ENCODE peak calls at places on chromosomes 12 and 14, in ten cellular contexts. One of them, this sample, is unnamed.

GRCh38 chr14:84482256-84483071 is 1047.5 kb upstream of the FLRT2 start:
- DNase-seq in HepG2: no peak
- DNase-seq in AG04450: peak
- DNase-seq in hepatocyte: no peak
- DNase-seq in neuronal stem cell: peak
- DNase-seq in CD8-positive, alpha-beta memory T cell: no peak
- DNase-seq in ovary: no peak
- DNase-seq in cardiac muscle cell: peak
- DNase-seq in left lung: no peak
- DNase-seq in CD8-positive, alpha-beta T cell: no peak
- DNase-seq in this sample: no peak

GRCh38 chr14:94062344-94062904 is 18.6 kb downstream of the DDX24 start:
- DNase-seq in HepG2: no peak
- DNase-seq in AG04450: no peak
- DNase-seq in hepatocyte: no peak
- DNase-seq in neuronal stem cell: no peak
- DNase-seq in CD8-positive, alpha-beta memory T cell: no peak
- DNase-seq in ovary: no peak
- DNase-seq in cardiac muscle cell: no peak
- DNase-seq in left lung: no peak
- DNase-seq in CD8-positive, alpha-beta T cell: no peak
- DNase-seq in this sample: no peak

GRCh38 chr14:91367173-91368171 is 50.1 kb downstream of the CCDC88C start:
- DNase-seq in HepG2: no peak
- DNase-seq in AG04450: no peak
- DNase-seq in hepatocyte: peak
- DNase-seq in neuronal stem cell: no peak
- DNase-seq in CD8-positive, alpha-beta memory T cell: peak
- DNase-seq in ovary: no peak
- DNase-seq in cardiac muscle cell: peak
- DNase-seq in left lung: peak
- DNase-seq in CD8-positive, alpha-beta T cell: peak
- DNase-seq in this sample: no peak

GRCh38 chr12:45938566-45938965 is 51.8 kb downstream of the SCAF11 start:
- DNase-seq in HepG2: no peak
- DNase-seq in AG04450: no peak
- DNase-seq in hepatocyte: no peak
- DNase-seq in neuronal stem cell: no peak
- DNase-seq in CD8-positive, alpha-beta memory T cell: no peak
- DNase-seq in ovary: no peak
- DNase-seq in cardiac muscle cell: no peak
- DNase-seq in left lung: no peak
- DNase-seq in CD8-positive, alpha-beta T cell: no peak
- DNase-seq in this sample: no peak

GRCh38 chr12:96070670-96071279 is 35.4 kb upstream of the LTA4H start:
- DNase-seq in HepG2: peak
- DNase-seq in AG04450: no peak
- DNase-seq in hepatocyte: no peak
- DNase-seq in neuronal stem cell: no peak
- DNase-seq in CD8-positive, alpha-beta memory T cell: no peak
- DNase-seq in ovary: no peak
- DNase-seq in cardiac muscle cell: peak
- DNase-seq in left lung: no peak
- DNase-seq in CD8-positive, alpha-beta T cell: no peak
- DNase-seq in this sample: no peak

GRCh38 chr12:71636704-71637115 is 26.9 kb downstream of the ZFC3H1 start:
- DNase-seq in HepG2: peak
- DNase-seq in AG04450: peak
- DNase-seq in hepatocyte: peak
- DNase-seq in neuronal stem cell: peak
- DNase-seq in CD8-positive, alpha-beta memory T cell: no peak
- DNase-seq in ovary: no peak
- DNase-seq in cardiac muscle cell: peak
- DNase-seq in left lung: no peak
- DNase-seq in CD8-positive, alpha-beta T cell: no peak
- DNase-seq in this sample: no peak

GRCh38 chr14:50822501-50823042 is 8.4 kb downstream of the NIN start:
- DNase-seq in HepG2: no peak
- DNase-seq in AG04450: no peak
- DNase-seq in hepatocyte: no peak
- DNase-seq in neuronal stem cell: no peak
- DNase-seq in CD8-positive, alpha-beta memory T cell: no peak
- DNase-seq in ovary: no peak
- DNase-seq in cardiac muscle cell: no peak
- DNase-seq in left lung: no peak
- DNase-seq in CD8-positive, alpha-beta T cell: no peak
- DNase-seq in this sample: no peak

GRCh38 chr12:6752181-6752930 is 585 bp downstream of the MLF2 start:
- DNase-seq in HepG2: peak
- DNase-seq in AG04450: no peak
- DNase-seq in hepatocyte: peak
- DNase-seq in neuronal stem cell: no peak
- DNase-seq in CD8-positive, alpha-beta memory T cell: no peak
- DNase-seq in ovary: no peak
- DNase-seq in cardiac muscle cell: peak
- DNase-seq in left lung: peak
- DNase-seq in CD8-positive, alpha-beta T cell: no peak
- DNase-seq in this sample: no peak

GRCh38 chr12:11797317-11797913 is 147.9 kb downstream of the ETV6 start:
- DNase-seq in HepG2: peak
- DNase-seq in AG04450: peak
- DNase-seq in hepatocyte: no peak
- DNase-seq in neuronal stem cell: no peak
- DNase-seq in CD8-positive, alpha-beta memory T cell: no peak
- DNase-seq in ovary: no peak
- DNase-seq in cardiac muscle cell: peak
- DNase-seq in left lung: no peak
- DNase-seq in CD8-positive, alpha-beta T cell: no peak
- DNase-seq in this sample: no peak

GRCh38 chr12:538731-539539 is 79.2 kb downstream of the B4GALNT3 start:
- DNase-seq in HepG2: no peak
- DNase-seq in AG04450: no peak
- DNase-seq in hepatocyte: no peak
- DNase-seq in neuronal stem cell: no peak
- DNase-seq in CD8-positive, alpha-beta memory T cell: no peak
- DNase-seq in ovary: no peak
- DNase-seq in cardiac muscle cell: peak
- DNase-seq in left lung: peak
- DNase-seq in CD8-positive, alpha-beta T cell: peak
- DNase-seq in this sample: peak

GRCh38 chr12:6554990-6555691 is 701 bp downstream of the IFFO1 start:
- DNase-seq in HepG2: no peak
- DNase-seq in AG04450: no peak
- DNase-seq in hepatocyte: no peak
- DNase-seq in neuronal stem cell: no peak
- DNase-seq in CD8-positive, alpha-beta memory T cell: no peak
- DNase-seq in ovary: no peak
- DNase-seq in cardiac muscle cell: no peak
- DNase-seq in left lung: peak
- DNase-seq in CD8-positive, alpha-beta T cell: no peak
- DNase-seq in this sample: peak

GRCh38 chr12:92029136-92029535 is 116.5 kb downstream of the BTG1 start:
- DNase-seq in HepG2: no peak
- DNase-seq in AG04450: no peak
- DNase-seq in hepatocyte: no peak
- DNase-seq in neuronal stem cell: no peak
- DNase-seq in CD8-positive, alpha-beta memory T cell: no peak
- DNase-seq in ovary: no peak
- DNase-seq in cardiac muscle cell: no peak
- DNase-seq in left lung: no peak
- DNase-seq in CD8-positive, alpha-beta T cell: no peak
- DNase-seq in this sample: no peak

GRCh38 chr12:45575417-45575816 is 154.1 kb upstream of the ARID2 start:
- DNase-seq in HepG2: no peak
- DNase-seq in AG04450: no peak
- DNase-seq in hepatocyte: no peak
- DNase-seq in neuronal stem cell: no peak
- DNase-seq in CD8-positive, alpha-beta memory T cell: no peak
- DNase-seq in ovary: no peak
- DNase-seq in cardiac muscle cell: no peak
- DNase-seq in left lung: no peak
- DNase-seq in CD8-positive, alpha-beta T cell: no peak
- DNase-seq in this sample: no peak

GRCh38 chr12:14930299-14930698 is 8.0 kb downstream of the ERP27 start:
- DNase-seq in HepG2: no peak
- DNase-seq in AG04450: no peak
- DNase-seq in hepatocyte: no peak
- DNase-seq in neuronal stem cell: no peak
- DNase-seq in CD8-positive, alpha-beta memory T cell: no peak
- DNase-seq in ovary: no peak
- DNase-seq in cardiac muscle cell: no peak
- DNase-seq in left lung: no peak
- DNase-seq in CD8-positive, alpha-beta T cell: no peak
- DNase-seq in this sample: no peak

GRCh38 chr14:99094901-99095300 is 177.1 kb downstream of the BCL11B start:
- DNase-seq in HepG2: no peak
- DNase-seq in AG04450: no peak
- DNase-seq in hepatocyte: no peak
- DNase-seq in neuronal stem cell: no peak
- DNase-seq in CD8-positive, alpha-beta memory T cell: no peak
- DNase-seq in ovary: no peak
- DNase-seq in cardiac muscle cell: no peak
- DNase-seq in left lung: no peak
- DNase-seq in CD8-positive, alpha-beta T cell: no peak
- DNase-seq in this sample: no peak

DNA sequence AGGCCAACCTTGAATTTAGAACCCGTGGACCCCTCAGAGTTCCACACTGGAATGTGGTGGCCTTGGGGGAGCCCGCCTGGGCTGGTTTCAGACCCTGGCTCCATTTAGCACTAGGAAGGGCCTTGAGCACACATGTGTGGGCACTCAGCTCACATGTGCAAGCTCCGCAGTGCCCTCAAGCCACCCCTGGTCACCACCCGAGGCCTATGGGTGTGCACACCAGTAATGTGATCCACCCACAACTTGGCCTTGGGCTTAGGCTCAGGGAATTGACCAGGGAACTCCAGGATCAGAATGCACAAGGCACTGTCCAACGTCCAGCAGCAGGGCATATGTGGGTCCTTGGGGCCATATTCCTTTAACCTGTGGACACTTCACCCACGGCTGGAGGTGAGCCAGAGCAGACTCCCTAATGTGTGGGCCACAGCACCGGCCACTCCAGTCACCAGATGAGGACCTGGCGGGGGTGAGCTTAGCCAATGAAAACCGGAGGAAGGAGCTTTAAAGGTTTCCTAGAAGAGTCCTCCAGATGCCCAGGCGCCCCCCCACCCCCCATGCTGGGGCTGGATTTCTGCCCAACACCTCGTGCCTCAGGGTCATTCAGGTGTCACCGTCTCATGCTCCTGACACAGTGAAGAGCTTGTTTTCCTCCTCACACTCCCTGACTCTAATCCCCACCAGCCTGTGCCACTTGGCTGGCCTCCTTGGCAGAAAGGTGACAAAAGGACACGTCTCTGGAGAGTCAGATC is 209.2 kb downstream of the ZFP36L1 start:
- DNase-seq in HepG2: no peak
- DNase-seq in AG04450: no peak
- DNase-seq in hepatocyte: no peak
- DNase-seq in neuronal stem cell: no peak
- DNase-seq in CD8-positive, alpha-beta memory T cell: no peak
- DNase-seq in ovary: peak
- DNase-seq in cardiac muscle cell: no peak
- DNase-seq in left lung: no peak
- DNase-seq in CD8-positive, alpha-beta T cell: no peak
- DNase-seq in this sample: no peak
- H3K27ac ChIP-seq in HepG2: no peak
- H3K27ac ChIP-seq in AG04450: no peak
- H3K27ac ChIP-seq in hepatocyte: no peak
- H3K27ac ChIP-seq in neuronal stem cell: no peak
- H3K27ac ChIP-seq in CD8-positive, alpha-beta memory T cell: no peak
- H3K27ac ChIP-seq in ovary: no peak
- H3K27ac ChIP-seq in cardiac muscle cell: peak
- H3K27ac ChIP-seq in left lung: no peak
- H3K27ac ChIP-seq in CD8-positive, alpha-beta T cell: no peak
- H3K27ac ChIP-seq in this sample: no peak

DNA sequence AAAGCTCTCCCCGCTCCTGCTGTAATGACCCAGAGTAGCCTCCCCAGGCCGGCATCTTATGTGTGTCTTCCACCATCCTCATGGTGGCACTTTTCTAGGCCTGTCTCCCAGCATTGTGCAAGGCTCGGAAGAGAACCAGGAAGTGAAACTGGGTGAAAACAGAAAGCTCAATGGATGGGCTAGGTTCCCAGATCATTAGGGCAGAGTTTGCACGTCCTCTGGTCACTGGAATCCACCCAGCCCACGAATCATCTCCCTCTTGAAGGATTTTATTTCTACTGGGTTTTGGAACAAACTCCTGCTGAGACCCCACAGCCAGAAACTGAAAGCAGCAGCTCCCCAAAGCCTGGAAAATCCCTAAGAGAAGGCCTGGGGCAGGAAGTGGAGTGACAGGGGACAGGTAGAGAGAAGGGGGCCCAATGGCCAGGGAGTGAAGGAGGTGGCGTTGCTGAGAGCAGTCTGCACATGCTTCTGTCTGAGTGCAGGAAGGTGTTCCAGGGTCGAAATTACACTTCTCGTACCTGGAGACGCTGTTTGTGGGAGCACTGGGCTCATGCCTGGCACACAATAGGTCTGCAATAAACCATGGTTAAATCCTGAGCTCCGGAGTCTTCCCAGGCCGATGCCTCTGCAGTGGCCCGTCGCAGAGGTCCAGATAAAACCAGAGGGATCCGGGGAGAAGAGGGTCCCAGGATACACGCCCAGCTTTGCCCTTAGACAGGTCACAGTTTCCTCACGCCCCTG is 15.6 kb downstream of the ACVRL1 start:
- DNase-seq in HepG2: no peak
- DNase-seq in AG04450: no peak
- DNase-seq in hepatocyte: no peak
- DNase-seq in neuronal stem cell: no peak
- DNase-seq in CD8-positive, alpha-beta memory T cell: no peak
- DNase-seq in ovary: no peak
- DNase-seq in cardiac muscle cell: peak
- DNase-seq in left lung: peak
- DNase-seq in CD8-positive, alpha-beta T cell: no peak
- DNase-seq in this sample: peak
- H3K27ac ChIP-seq in HepG2: no peak
- H3K27ac ChIP-seq in AG04450: peak
- H3K27ac ChIP-seq in hepatocyte: no peak
- H3K27ac ChIP-seq in neuronal stem cell: no peak
- H3K27ac ChIP-seq in CD8-positive, alpha-beta memory T cell: no peak
- H3K27ac ChIP-seq in ovary: no peak
- H3K27ac ChIP-seq in cardiac muscle cell: no peak
- H3K27ac ChIP-seq in left lung: peak
- H3K27ac ChIP-seq in CD8-positive, alpha-beta T cell: no peak
- H3K27ac ChIP-seq in this sample: peak

GRCh38 chr12:128025856-128026255 is 241.1 kb upstream of the TMEM132C start:
- DNase-seq in HepG2: no peak
- DNase-seq in AG04450: no peak
- DNase-seq in hepatocyte: peak
- DNase-seq in neuronal stem cell: no peak
- DNase-seq in CD8-positive, alpha-beta memory T cell: no peak
- DNase-seq in ovary: no peak
- DNase-seq in cardiac muscle cell: no peak
- DNase-seq in left lung: no peak
- DNase-seq in CD8-positive, alpha-beta T cell: no peak
- DNase-seq in this sample: no peak
- H3K27ac ChIP-seq in HepG2: no peak
- H3K27ac ChIP-seq in AG04450: no peak
- H3K27ac ChIP-seq in hepatocyte: peak
- H3K27ac ChIP-seq in neuronal stem cell: no peak
- H3K27ac ChIP-seq in CD8-positive, alpha-beta memory T cell: no peak
- H3K27ac ChIP-seq in ovary: no peak
- H3K27ac ChIP-seq in cardiac muscle cell: no peak
- H3K27ac ChIP-seq in left lung: no peak
- H3K27ac ChIP-seq in CD8-positive, alpha-beta T cell: no peak
- H3K27ac ChIP-seq in this sample: no peak

GRCh38 chr12:51837286-51837685 is 11.2 kb downstream of the FIGNL2 start:
- DNase-seq in HepG2: no peak
- DNase-seq in AG04450: no peak
- DNase-seq in hepatocyte: no peak
- DNase-seq in neuronal stem cell: no peak
- DNase-seq in CD8-positive, alpha-beta memory T cell: no peak
- DNase-seq in ovary: no peak
- DNase-seq in cardiac muscle cell: no peak
- DNase-seq in left lung: no peak
- DNase-seq in CD8-positive, alpha-beta T cell: no peak
- DNase-seq in this sample: no peak
- H3K27ac ChIP-seq in HepG2: no peak
- H3K27ac ChIP-seq in AG04450: no peak
- H3K27ac ChIP-seq in hepatocyte: no peak
- H3K27ac ChIP-seq in neuronal stem cell: peak
- H3K27ac ChIP-seq in CD8-positive, alpha-beta memory T cell: no peak
- H3K27ac ChIP-seq in ovary: no peak
- H3K27ac ChIP-seq in cardiac muscle cell: no peak
- H3K27ac ChIP-seq in left lung: no peak
- H3K27ac ChIP-seq in CD8-positive, alpha-beta T cell: no peak
- H3K27ac ChIP-seq in this sample: no peak